ENCODE peak calls at places on chromosomes 16 and 17, in ten cellular contexts. V, N, Q, R, W, H, S, B, G and U are unnamed samples.
A peak's percentile ranks its signal among the peaks of the same experiment; 100 is the strongest.

GRCh38 chr16:27108051-27108770 is 41.5 kb downstream of the C16orf82 start:
- DNase-seq in V (no peak), N (no peak), Q (no peak), R (no peak), W (no peak), H (no peak), S (no peak), B (no peak), G (no peak), U (no peak)

GRCh38 chr16:81778861-81779539 is at the start of gene PLCG2:
- DNase-seq in V (peak; percentile 78), N (peak; percentile 94), Q (peak; percentile 90), R (peak; percentile 87), W (no peak), H (no peak), S (peak; percentile 17), B (peak; percentile 89), G (peak; percentile 67), U (peak; percentile 74)

GRCh38 chr17:50181155-50181554 is 15.3 kb downstream of the SGCA start:
- DNase-seq in V (no peak), N (no peak), Q (no peak), R (no peak), W (no peak), H (no peak), S (no peak), B (peak; percentile 20), G (no peak), U (no peak)

GRCh38 chr17:72790194-72790593 is 302.3 kb downstream of the SLC39A11 start:
- DNase-seq in V (no peak), N (no peak), Q (no peak), R (no peak), W (no peak), H (no peak), S (no peak), B (no peak), G (no peak), U (no peak)

GRCh38 chr16:21646091-21646490 is 6.3 kb downstream of the IGSF6 start:
- DNase-seq in V (no peak), N (no peak), Q (no peak), R (no peak), W (no peak), H (peak; percentile 20), S (peak; percentile 33), B (no peak), G (no peak), U (no peak)

GRCh38 chr16:80775450-80775849 is 28.9 kb downstream of the CDYL2 start:
- DNase-seq in V (no peak), N (no peak), Q (no peak), R (no peak), W (no peak), H (no peak), S (no peak), B (no peak), G (no peak), U (no peak)

GRCh38 chr16:49468611-49469322 is 95.2 kb downstream of the C16orf78 start:
- DNase-seq in V (no peak), N (no peak), Q (no peak), R (no peak), W (no peak), H (no peak), S (no peak), B (peak; percentile 14), G (peak; percentile 2), U (no peak)

GRCh38 chr16:89907055-89907814 is 11.4 kb upstream of the MC1R start:
- DNase-seq in V (no peak), N (no peak), Q (no peak), R (no peak), W (no peak), H (no peak), S (no peak), B (no peak), G (no peak), U (no peak)

GRCh38 chr16:17426451-17426850 is 44.3 kb downstream of the XYLT1 start:
- DNase-seq in V (no peak), N (no peak), Q (no peak), R (no peak), W (no peak), H (no peak), S (no peak), B (no peak), G (no peak), U (no peak)

GRCh38 chr17:15334266-15334665 is 7.1 kb downstream of the TEKT3 start:
- DNase-seq in V (no peak), N (no peak), Q (no peak), R (no peak), W (no peak), H (no peak), S (no peak), B (no peak), G (no peak), U (no peak)

GRCh38 chr17:27915715-27916114 is 22.6 kb upstream of the LYRM9 start:
- DNase-seq in V (peak; percentile 50), N (no peak), Q (peak; percentile 65), R (no peak), W (no peak), H (no peak), S (no peak), B (no peak), G (no peak), U (no peak)

GRCh38 chr16:89586218-89586617 is 10.7 kb downstream of the CPNE7 start:
- DNase-seq in V (no peak), N (no peak), Q (no peak), R (no peak), W (no peak), H (no peak), S (no peak), B (no peak), G (no peak), U (no peak)

GRCh38 chr16:4011225-4011939 is 104.9 kb downstream of the ADCY9 start:
- DNase-seq in V (peak; percentile 30), N (no peak), Q (peak; percentile 34), R (no peak), W (no peak), H (no peak), S (no peak), B (peak; percentile 17), G (no peak), U (peak; percentile 86)

GRCh38 chr16:50195276-50195675 is 42.2 kb downstream of the TENT4B start:
- DNase-seq in V (no peak), N (no peak), Q (no peak), R (no peak), W (no peak), H (peak; percentile 63), S (peak; percentile 35), B (no peak), G (no peak), U (no peak)

GRCh38 chr16:15033309-15033707 is 22.6 kb downstream of the NTAN1 start:
- DNase-seq in V (no peak), N (no peak), Q (no peak), R (no peak), W (no peak), H (no peak), S (peak; percentile 40), B (no peak), G (no peak), U (no peak)

GRCh38 chr17:4194796-4195195 is 51.8 kb downstream of the CYB5D2 start:
- DNase-seq in V (no peak), N (no peak), Q (no peak), R (no peak), W (no peak), H (no peak), S (no peak), B (no peak), G (no peak), U (no peak)
- TF ChIP-seq CTCF in V (no peak), N (no peak), Q (no peak), R (no peak), W (no peak), H (no peak), S (no peak), B (no peak), G (no peak), U (no peak)

DNA sequence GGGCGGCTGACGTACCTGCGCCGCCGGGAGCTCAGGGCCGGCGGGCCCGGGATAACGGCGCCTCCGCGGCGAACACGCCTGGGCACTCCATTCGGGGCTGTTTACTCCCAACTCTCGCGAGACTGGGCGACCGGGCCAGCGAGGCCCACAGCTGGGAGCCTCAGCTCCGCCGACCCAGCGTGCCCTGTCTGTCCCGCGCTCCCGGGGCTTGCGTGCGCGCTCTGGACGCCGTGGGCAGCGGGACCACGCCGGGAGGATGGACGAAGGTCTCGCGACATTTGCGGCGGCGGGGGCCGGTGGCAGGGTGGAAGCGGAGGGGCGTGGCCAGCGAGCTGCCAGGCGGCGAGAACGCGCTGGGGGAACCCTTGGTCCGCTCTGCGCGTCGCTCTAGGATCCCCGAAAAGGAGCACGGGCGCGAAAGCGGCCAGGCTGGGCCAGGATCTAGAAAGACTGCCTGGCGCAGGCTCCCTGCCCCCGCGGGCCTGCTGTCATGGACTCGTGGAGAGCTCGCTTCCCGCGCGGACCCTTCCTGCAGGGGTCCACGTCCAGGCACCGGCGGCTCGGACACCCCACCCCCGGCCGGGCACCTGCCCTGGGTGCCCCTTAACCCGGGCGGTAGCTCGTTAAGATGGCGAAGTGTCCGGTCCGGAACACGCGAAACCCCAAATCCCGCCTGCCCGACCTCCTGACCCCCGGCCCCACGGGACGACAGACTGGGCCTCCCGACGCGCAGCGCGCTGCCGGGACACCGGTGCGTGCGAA is at the start of gene MBTPS1:
- DNase-seq in V (peak; percentile 98), N (peak; percentile 98), Q (peak; percentile 100), R (peak; percentile 99), W (peak; percentile 73), H (peak; percentile 96), S (peak; percentile 99), B (peak; percentile 99), G (peak; percentile 99), U (peak; percentile 97)
- TF ChIP-seq CTCF in V (no peak), N (no peak), Q (no peak), R (peak; percentile 33), W (no peak), H (no peak), S (no peak), B (no peak), G (peak; percentile 5), U (no peak)

GRCh38 chr17:45403906-45404490 is 28.7 kb downstream of the ARHGAP27 start:
- DNase-seq in V (no peak), N (no peak), Q (no peak), R (no peak), W (no peak), H (no peak), S (no peak), B (peak; percentile 39), G (no peak), U (no peak)
- TF ChIP-seq CTCF in V (no peak), N (no peak), Q (no peak), R (no peak), W (no peak), H (no peak), S (no peak), B (no peak), G (no peak), U (no peak)

DNA sequence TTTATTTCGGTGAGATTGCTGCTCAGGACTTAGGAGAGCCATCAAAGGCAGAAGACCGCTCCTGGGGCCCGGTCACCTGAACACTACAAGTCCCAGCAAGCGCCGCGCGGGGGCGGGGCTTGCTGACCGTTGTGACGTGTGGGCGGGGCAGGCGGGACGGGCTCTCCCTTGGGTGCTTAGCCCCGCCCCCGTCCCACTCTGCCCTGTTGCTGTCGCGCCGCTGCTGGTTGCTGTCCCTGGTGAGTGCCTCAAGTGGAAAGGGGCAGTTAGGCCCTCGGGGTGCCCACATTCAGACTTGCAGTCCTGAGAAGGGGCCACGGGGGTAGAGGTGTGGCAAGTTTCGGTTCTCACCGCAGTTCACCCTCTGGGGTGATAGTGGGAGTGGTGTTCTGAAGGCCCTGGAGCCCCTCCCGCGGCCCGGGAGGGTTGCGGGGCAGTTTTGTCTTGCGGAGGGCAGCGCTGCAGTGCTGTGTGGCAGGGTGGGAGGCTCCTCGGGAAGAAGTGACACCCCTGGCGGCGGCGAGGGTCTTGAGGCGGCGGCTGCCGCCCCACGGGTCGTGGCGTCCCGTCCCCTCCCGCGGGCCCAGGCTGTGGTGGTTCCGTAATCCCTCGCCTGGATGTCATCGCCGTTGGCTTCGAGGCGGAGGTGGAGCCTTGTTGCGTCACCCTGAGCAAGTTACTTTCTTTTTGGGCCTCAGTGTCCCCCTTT is at the start of gene CALCOCO2:
- DNase-seq in V (peak; percentile 91), N (peak; percentile 97), Q (peak; percentile 98), R (peak; percentile 96), W (peak; percentile 42), H (peak; percentile 82), S (peak; percentile 93), B (peak; percentile 97), G (peak; percentile 88), U (peak; percentile 93)
- TF ChIP-seq CTCF in V (no peak), N (no peak), Q (peak; percentile 10), R (no peak), W (no peak), H (no peak), S (no peak), B (peak; percentile 12), G (no peak), U (no peak)